ENCODE peak calls at places on chromosomes 7 and 10, in ten cellular contexts. R, Q, E, V, K, I, H, L, S and M are unnamed samples.

GRCh38 chr7:92809397-92810241 is 26.8 kb downstream of the CDK6 start:
- DNase-seq in S (no peak), Q (peak; percentile 15), V (peak; percentile 98), I (peak; percentile 98), R (no peak), H (no peak), L (no peak), K (peak; percentile 97), E (no peak), M (peak; percentile 31)

GRCh38 chr7:70036695-70037094 is 438.4 kb downstream of the AUTS2 start:
- DNase-seq in S (no peak), Q (no peak), H (no peak), E (no peak), L (no peak), V (no peak), K (no peak), R (no peak), I (no peak), M (no peak)

GRCh38 chr10:93408788-93409187 is 73.3 kb downstream of the MYOF start:
- DNase-seq in Q (no peak), R (no peak), V (no peak), H (no peak), K (no peak), I (no peak), L (no peak), S (no peak), E (no peak), M (no peak)

GRCh38 chr10:9147475-9147874 is 1093.0 kb downstream of the GATA3 start:
- DNase-seq in Q (no peak), K (no peak), L (no peak), E (no peak), R (no peak), V (no peak), H (no peak), I (no peak), S (no peak), M (no peak)

GRCh38 chr7:48938539-48938938 is 14.2 kb downstream of the CDC14C start:
- DNase-seq in V (no peak), H (no peak), Q (no peak), R (no peak), L (no peak), K (no peak), I (peak; percentile 77), E (no peak), S (no peak), M (no peak)

GRCh38 chr7:90723866-90724265 is 127.7 kb downstream of the CDK14 start:
- DNase-seq in V (peak; percentile 79), R (no peak), S (no peak), K (no peak), H (no peak), E (no peak), Q (no peak), I (no peak), L (no peak), M (no peak)

GRCh38 chr7:134246761-134247160 is 70.0 kb downstream of the SLC35B4 start:
- DNase-seq in R (no peak), H (no peak), I (no peak), S (no peak), L (no peak), K (no peak), V (no peak), Q (no peak), E (no peak), M (no peak)

GRCh38 chr7:5139998-5140397 is 50.0 kb upstream of the WIPI2 start:
- DNase-seq in K (peak; percentile 24), H (no peak), S (no peak), E (peak; percentile 45), Q (peak; percentile 26), R (no peak), V (peak; percentile 58), L (no peak), I (peak; percentile 15), M (no peak)

GRCh38 chr7:121872831-121873764 is at the start of gene PTPRZ1:
- DNase-seq in I (peak; percentile 31), S (no peak), L (no peak), Q (peak; percentile 83), R (no peak), K (no peak), E (no peak), V (no peak), H (peak; percentile 17), M (peak; percentile 24)

GRCh38 chr7:99504281-99504602 is 220 bp upstream of the ZKSCAN5 start:
- DNase-seq in E (peak; percentile 99), K (no peak), I (no peak), V (no peak), H (no peak), L (no peak), S (no peak), Q (peak; percentile 99), R (no peak), M (no peak)

GRCh38 chr10:112435013-112435619 is 11.6 kb downstream of the ZDHHC6 start:
- DNase-seq in L (no peak), S (no peak), K (peak; percentile 54), E (no peak), Q (no peak), H (no peak), R (no peak), I (peak; percentile 51), V (no peak), M (no peak)

GRCh38 chr10:17835688-17836087 is 26.5 kb downstream of the MRC1 start:
- DNase-seq in S (no peak), Q (no peak), H (no peak), R (no peak), V (peak; percentile 15), I (peak; percentile 80), L (no peak), K (no peak), E (no peak), M (no peak)